ENCODE peak calls at places on chromosomes 12 and 14, in eight cellular contexts. Q is GM06990, H is fibroblast of lung, Z is heart left ventricle, O is cardiac fibroblast, V is GM12865, J is AG10803, D is kidney epithelial cell. L is an unnamed sample.

GRCh38 chr12:94650143-94651056 is at the start of gene TMCC3:
- DNase-seq in Q (peak; percentile 62), J (no peak), V (peak; percentile 38), D (no peak), Z (peak; percentile 50), H (peak; percentile 45), O (peak; percentile 50), L (no peak)

GRCh38 chr14:31950760-31951637 is 126.1 kb upstream of the ARHGAP5 start:
- DNase-seq in O (peak; percentile 44), J (peak; percentile 39), H (peak; percentile 70), Z (peak; percentile 68), D (no peak), Q (no peak), V (no peak), L (no peak)

GRCh38 chr14:69636051-69636639 is 24.7 kb downstream of the SUSD6 start:
- DNase-seq in Q (no peak), V (peak; percentile 57), D (no peak), O (peak; percentile 32), H (no peak), J (no peak), Z (no peak), L (no peak)

GRCh38 chr12:127761880-127762279 is 505.1 kb upstream of the TMEM132C start:
- DNase-seq in O (no peak), D (no peak), H (no peak), J (no peak), V (no peak), Q (no peak), Z (no peak), L (no peak)

GRCh38 chr14:90620540-90621204 is 195.6 kb downstream of the TTC7B start:
- DNase-seq in D (no peak), O (no peak), J (no peak), Z (no peak), H (no peak), V (no peak), Q (no peak), L (no peak)

GRCh38 chr12:50638482-50638880 is 125.4 kb upstream of the ATF1 start:
- DNase-seq in O (no peak), Z (no peak), D (no peak), J (no peak), H (no peak), Q (no peak), V (no peak), L (no peak)

GRCh38 chr12:89183985-89184435 is 168.3 kb downstream of the DUSP6 start:
- DNase-seq in D (no peak), Z (no peak), Q (no peak), J (peak; percentile 88), V (no peak), O (peak; percentile 95), H (peak; percentile 96), L (no peak)

GRCh38 chr12:72144553-72144952 is 127.6 kb upstream of the TRHDE start:
- DNase-seq in J (no peak), V (no peak), Q (no peak), H (no peak), Z (no peak), D (no peak), O (no peak), L (no peak)

GRCh38 chr12:131061041-131061806 is 107.5 kb downstream of the ADGRD1 start:
- DNase-seq in D (no peak), H (no peak), Q (no peak), J (no peak), O (no peak), Z (peak; percentile 7), V (peak; percentile 27), L (no peak)

GRCh38 chr14:92382677-92383076 is 59.7 kb downstream of the SLC24A4 start:
- DNase-seq in V (no peak), J (no peak), D (no peak), O (peak; percentile 11), Q (no peak), H (no peak), Z (no peak), L (no peak)

GRCh38 chr14:44316647-44317432 is 190.2 kb downstream of the FSCB start:
- DNase-seq in Z (no peak), D (peak; percentile 98), H (peak; percentile 95), V (peak; percentile 0), O (peak; percentile 93), Q (no peak), J (peak; percentile 53), L (peak; percentile 74)

GRCh38 chr12:47910486-47910885 is 5.7 kb upstream of the VDR start:
- DNase-seq in D (no peak), Z (no peak), Q (no peak), V (no peak), H (no peak), J (peak; percentile 88), O (peak; percentile 77), L (no peak)

GRCh38 chr12:105492591-105492990 is 162.1 kb downstream of the C12orf75 start:
- DNase-seq in O (peak; percentile 47), J (peak; percentile 87), V (no peak), D (peak; percentile 39), H (no peak), Q (no peak), Z (no peak), L (peak; percentile 42)

GRCh38 chr14:52266179-52266578 is 1.3 kb upstream of the PTGDR start:
- DNase-seq in Z (peak; percentile 56), H (peak; percentile 76), J (peak; percentile 65), Q (no peak), O (peak; percentile 92), V (no peak), D (no peak), L (no peak)

GRCh38 chr12:123388218-123388947 is 4.5 kb downstream of the KMT5A start:
- DNase-seq in J (peak; percentile 59), D (no peak), O (peak; percentile 75), V (peak; percentile 81), Q (peak; percentile 78), H (peak; percentile 63), Z (peak; percentile 88), L (no peak)
- H3K4me3 ChIP-seq in J (peak overlapping the region; percentile 71), D (peak overlapping the region; percentile 58), O (peak overlapping the region; percentile 64), V (peak overlapping the region; percentile 75), Q (peak overlapping the region; percentile 79), H (peak overlapping the region; percentile 64), Z (peak overlapping the region; percentile 63), L (peak overlapping the region; percentile 51)

GRCh38 chr12:24270464-24270863 is 321.0 kb upstream of the SOX5 start:
- DNase-seq in J (no peak), Q (no peak), D (no peak), V (no peak), Z (no peak), H (no peak), O (no peak), L (no peak)

GRCh38 chr12:24270965-24271364 is 321.5 kb upstream of the SOX5 start:
- DNase-seq in H (no peak), Z (no peak), O (no peak), J (no peak), D (no peak), Q (no peak), V (no peak), L (no peak)

GRCh38 chr12:24266982-24267381 is 317.5 kb upstream of the SOX5 start:
- DNase-seq in D (no peak), J (no peak), O (no peak), H (no peak), Z (no peak), Q (no peak), V (no peak), L (no peak)

DNA sequence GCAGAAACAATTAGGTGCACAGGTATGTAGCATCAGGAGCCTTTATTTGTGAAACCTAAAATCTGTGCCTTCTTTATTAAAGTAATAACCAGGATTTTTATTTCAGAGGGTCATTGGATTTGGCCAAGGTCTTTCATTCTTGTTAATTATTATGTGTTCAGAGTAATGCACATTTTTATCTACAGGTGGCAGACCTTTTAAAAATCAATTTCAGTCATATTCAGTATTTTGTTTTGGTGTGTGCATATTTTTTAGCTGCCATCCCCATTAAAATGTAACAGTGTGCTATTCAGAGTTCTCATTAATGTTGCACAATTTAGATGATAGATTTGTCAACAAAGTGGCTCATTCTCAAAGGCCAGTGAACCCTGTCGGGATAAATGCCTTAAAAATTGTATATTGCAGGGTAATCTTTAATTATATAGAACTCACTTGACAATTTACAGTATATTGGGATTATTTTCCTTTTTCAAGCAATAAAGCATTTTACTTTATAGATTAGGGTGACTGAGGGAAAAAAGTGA is 319.3 kb upstream of the SOX5 start:
- DNase-seq in Q (no peak), H (no peak), J (no peak), D (no peak), O (no peak), V (no peak), Z (no peak), L (no peak)
- TF ChIP-seq CTCF in Q (no peak), H (no peak), J (no peak), D (no peak), O (no peak), V (no peak), Z (no peak), L (no peak)

GRCh38 chr14:61712137-61712536 is 16.8 kb downstream of the HIF1A start:
- DNase-seq in Z (no peak), V (no peak), O (peak; percentile 39), J (no peak), Q (no peak), H (no peak), D (no peak), L (no peak)
- H3K4me3 ChIP-seq in Z (no peak overlapping the region), V (no peak overlapping the region), O (peak overlapping the region; percentile 9), J (no peak overlapping the region), Q (no peak overlapping the region), H (no peak overlapping the region), D (peak overlapping the region; percentile 13), L (no peak overlapping the region)

GRCh38 chr14:94355191-94355794 is 32.2 kb upstream of the SERPINA6 start:
- DNase-seq in Q (peak; percentile 20), Z (no peak), J (peak; percentile 76), O (peak; percentile 78), D (peak; percentile 53), H (peak; percentile 62), V (no peak), L (no peak)
- TF ChIP-seq CTCF in Q (peak; percentile 42), Z (no peak), J (peak; percentile 70), O (peak; percentile 43), D (peak; percentile 62), H (peak; percentile 56), V (peak; percentile 0), L (peak; percentile 21)

DNA sequence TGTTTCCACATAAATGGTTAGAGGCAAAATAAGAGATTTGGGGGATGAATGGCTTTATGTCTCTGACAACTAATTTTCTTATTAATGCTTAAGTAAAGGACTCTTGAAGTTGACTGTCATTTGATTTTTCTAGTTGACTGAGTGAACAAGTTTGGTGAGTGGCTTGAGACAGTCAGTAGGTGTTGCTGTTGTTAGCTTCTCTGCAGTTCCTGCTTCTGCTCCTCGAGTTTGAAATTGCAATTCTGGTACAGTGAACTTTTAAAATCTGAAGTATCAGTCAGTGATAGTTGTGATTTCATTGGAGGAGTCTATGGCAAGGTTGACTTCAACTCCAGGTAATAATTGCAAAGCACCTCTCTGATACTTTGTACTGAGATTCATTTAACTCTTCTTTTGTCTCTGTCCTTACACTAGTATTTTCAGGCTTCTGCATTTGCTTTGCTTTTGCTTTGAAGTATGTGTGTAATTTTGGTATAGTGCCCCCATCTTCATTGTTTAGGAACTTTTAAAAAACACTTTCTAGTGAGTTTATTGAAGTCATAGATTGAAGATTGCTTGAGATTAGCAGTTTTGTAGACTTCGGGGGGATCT is 415.5 kb downstream of the PCNX1 start:
- DNase-seq in O (peak; percentile 79), V (peak; percentile 83), Z (peak; percentile 16), D (no peak), J (peak; percentile 70), H (peak; percentile 82), Q (peak; percentile 52), L (peak; percentile 25)
- H3K4me3 ChIP-seq in O (peak overlapping the region; percentile 89), V (peak overlapping the region; percentile 87), Z (no peak overlapping the region), D (no peak overlapping the region), J (peak overlapping the region; percentile 90), H (peak overlapping the region; percentile 93), Q (peak overlapping the region; percentile 81), L (peak overlapping the region; percentile 77)

L was measured in HFF-Myc.